ENCODE peak calls at places on chromosome 6, in eight cellular contexts. One of them, this sample, is unnamed.
A peak's percentile ranks its signal among the peaks of the same experiment; 100 is the strongest.

GRCh38 chr6:5093231-5094015 is 8.3 kb downstream of the PPP1R3G start:
- DNase-seq in MM.1S: no peak
- DNase-seq in K562: no peak
- DNase-seq in fibroblast of lung: peak; percentile 25
- DNase-seq in HCT116: no peak
- DNase-seq in DND-41: no peak
- DNase-seq in GM23338: no peak
- DNase-seq in neural progenitor cell: no peak
- DNase-seq in this sample: no peak

GRCh38 chr6:14278436-14278835 is 160.9 kb downstream of the CD83 start:
- DNase-seq in HCT116: no peak
- DNase-seq in DND-41: no peak
- DNase-seq in neural progenitor cell: peak; percentile 43
- DNase-seq in GM23338: no peak
- DNase-seq in K562: no peak
- DNase-seq in MM.1S: no peak
- DNase-seq in fibroblast of lung: no peak
- DNase-seq in this sample: no peak

GRCh38 chr6:156616495-156616894 is 160.7 kb upstream of the ARID1B start:
- DNase-seq in fibroblast of lung: no peak
- DNase-seq in GM23338: no peak
- DNase-seq in HCT116: no peak
- DNase-seq in DND-41: no peak
- DNase-seq in K562: no peak
- DNase-seq in neural progenitor cell: no peak
- DNase-seq in MM.1S: no peak
- DNase-seq in this sample: no peak

GRCh38 chr6:154512214-154512613 is 1.7 kb upstream of the CNKSR3 start:
- DNase-seq in fibroblast of lung: no peak
- DNase-seq in MM.1S: no peak
- DNase-seq in HCT116: no peak
- DNase-seq in K562: no peak
- DNase-seq in neural progenitor cell: no peak
- DNase-seq in GM23338: no peak
- DNase-seq in DND-41: no peak
- DNase-seq in this sample: no peak

GRCh38 chr6:108115598-108116058 is 41.1 kb upstream of the OSTM1 start:
- DNase-seq in neural progenitor cell: peak; percentile 69
- DNase-seq in fibroblast of lung: peak; percentile 29
- DNase-seq in DND-41: no peak
- DNase-seq in GM23338: peak; percentile 80
- DNase-seq in HCT116: peak; percentile 41
- DNase-seq in K562: peak; percentile 63
- DNase-seq in MM.1S: no peak
- DNase-seq in this sample: peak; percentile 63

GRCh38 chr6:134171517-134171916 is 119.1 kb upstream of the SLC2A12 start:
- DNase-seq in fibroblast of lung: no peak
- DNase-seq in GM23338: no peak
- DNase-seq in MM.1S: no peak
- DNase-seq in DND-41: no peak
- DNase-seq in HCT116: no peak
- DNase-seq in K562: no peak
- DNase-seq in neural progenitor cell: no peak
- DNase-seq in this sample: no peak

GRCh38 chr6:158321960-158322359 is 9.7 kb downstream of the TULP4 start:
- DNase-seq in HCT116: no peak
- DNase-seq in MM.1S: no peak
- DNase-seq in GM23338: no peak
- DNase-seq in neural progenitor cell: no peak
- DNase-seq in DND-41: no peak
- DNase-seq in fibroblast of lung: peak; percentile 83
- DNase-seq in K562: no peak
- DNase-seq in this sample: peak; percentile 40

GRCh38 chr6:23396934-23397333 is 729.1 kb upstream of the NRSN1 start:
- DNase-seq in DND-41: no peak
- DNase-seq in neural progenitor cell: no peak
- DNase-seq in MM.1S: no peak
- DNase-seq in GM23338: peak; percentile 10
- DNase-seq in HCT116: no peak
- DNase-seq in K562: no peak
- DNase-seq in fibroblast of lung: no peak
- DNase-seq in this sample: no peak

GRCh38 chr6:31569861-31570536 is 2.1 kb upstream of the LTA start:
- DNase-seq in GM23338: no peak
- DNase-seq in fibroblast of lung: no peak
- DNase-seq in DND-41: no peak
- DNase-seq in MM.1S: no peak
- DNase-seq in K562: no peak
- DNase-seq in neural progenitor cell: no peak
- DNase-seq in HCT116: no peak
- DNase-seq in this sample: no peak

GRCh38 chr6:132780770-132781371 is 17.6 kb downstream of the SLC18B1 start:
- DNase-seq in HCT116: no peak
- DNase-seq in K562: no peak
- DNase-seq in neural progenitor cell: peak; percentile 5
- DNase-seq in GM23338: peak; percentile 16
- DNase-seq in DND-41: no peak
- DNase-seq in MM.1S: peak; percentile 26
- DNase-seq in fibroblast of lung: peak; percentile 16
- DNase-seq in this sample: peak; percentile 21

GRCh38 chr6:75481394-75481793 is 12.2 kb downstream of the FILIP1 start:
- DNase-seq in DND-41: no peak
- DNase-seq in HCT116: no peak
- DNase-seq in neural progenitor cell: no peak
- DNase-seq in fibroblast of lung: peak; percentile 32
- DNase-seq in GM23338: no peak
- DNase-seq in MM.1S: no peak
- DNase-seq in K562: no peak
- DNase-seq in this sample: no peak

GRCh38 chr6:125944434-125944816 is 12.1 kb upstream of the HINT3 start:
- DNase-seq in K562: no peak
- DNase-seq in fibroblast of lung: peak; percentile 71
- DNase-seq in DND-41: no peak
- DNase-seq in HCT116: no peak
- DNase-seq in neural progenitor cell: no peak
- DNase-seq in GM23338: no peak
- DNase-seq in MM.1S: no peak
- DNase-seq in this sample: peak; percentile 72

GRCh38 chr6:47008397-47008763 is 33.8 kb downstream of the ADGRF1 start:
- DNase-seq in HCT116: no peak
- DNase-seq in K562: no peak
- DNase-seq in fibroblast of lung: peak; percentile 61
- DNase-seq in MM.1S: no peak
- DNase-seq in DND-41: no peak
- DNase-seq in neural progenitor cell: no peak
- DNase-seq in GM23338: no peak
- DNase-seq in this sample: no peak

GRCh38 chr6:20712011-20712410 is 177.8 kb downstream of the CDKAL1 start:
- DNase-seq in K562: no peak
- DNase-seq in HCT116: no peak
- DNase-seq in DND-41: no peak
- DNase-seq in fibroblast of lung: no peak
- DNase-seq in GM23338: no peak
- DNase-seq in neural progenitor cell: no peak
- DNase-seq in MM.1S: no peak
- DNase-seq in this sample: no peak

GRCh38 chr6:168834188-168834587 is 393.2 kb downstream of the SMOC2 start:
- DNase-seq in DND-41: no peak
- DNase-seq in K562: no peak
- DNase-seq in neural progenitor cell: no peak
- DNase-seq in fibroblast of lung: no peak
- DNase-seq in GM23338: peak; percentile 28
- DNase-seq in MM.1S: no peak
- DNase-seq in HCT116: no peak
- DNase-seq in this sample: no peak

GRCh38 chr6:75528423-75528822 is 34.8 kb upstream of the FILIP1 start:
- DNase-seq in HCT116: no peak
- DNase-seq in fibroblast of lung: peak; percentile 5
- DNase-seq in K562: no peak
- DNase-seq in GM23338: peak; percentile 11
- DNase-seq in MM.1S: no peak
- DNase-seq in DND-41: no peak
- DNase-seq in neural progenitor cell: no peak
- DNase-seq in this sample: no peak

GRCh38 chr6:38220069-38220723 is 400.7 kb downstream of the ZFAND3 start:
- DNase-seq in GM23338: no peak
- DNase-seq in fibroblast of lung: no peak
- DNase-seq in K562: no peak
- DNase-seq in MM.1S: no peak
- DNase-seq in DND-41: no peak
- DNase-seq in neural progenitor cell: no peak
- DNase-seq in HCT116: no peak
- DNase-seq in this sample: no peak

GRCh38 chr6:13026557-13026956 is 301.8 kb downstream of the TBC1D7 start:
- DNase-seq in K562: no peak
- DNase-seq in MM.1S: no peak
- DNase-seq in neural progenitor cell: peak; percentile 8
- DNase-seq in fibroblast of lung: no peak
- DNase-seq in GM23338: peak; percentile 37
- DNase-seq in DND-41: no peak
- DNase-seq in HCT116: no peak
- DNase-seq in this sample: no peak

GRCh38 chr6:130503146-130503545 is 137.3 kb downstream of the TMEM200A start:
- DNase-seq in fibroblast of lung: peak; percentile 70
- DNase-seq in HCT116: no peak
- DNase-seq in DND-41: no peak
- DNase-seq in K562: no peak
- DNase-seq in neural progenitor cell: no peak
- DNase-seq in GM23338: no peak
- DNase-seq in MM.1S: no peak
- DNase-seq in this sample: no peak

GRCh38 chr6:112016335-112016734 is 37.6 kb upstream of the CCN6 start:
- DNase-seq in fibroblast of lung: peak; percentile 31
- DNase-seq in neural progenitor cell: no peak
- DNase-seq in GM23338: no peak
- DNase-seq in MM.1S: no peak
- DNase-seq in HCT116: no peak
- DNase-seq in K562: no peak
- DNase-seq in DND-41: no peak
- DNase-seq in this sample: no peak

GRCh38 chr6:11815231-11815630 is 36.6 kb upstream of the ADTRP start:
- DNase-seq in DND-41: no peak
- DNase-seq in GM23338: no peak
- DNase-seq in HCT116: no peak
- DNase-seq in MM.1S: no peak
- DNase-seq in K562: no peak
- DNase-seq in neural progenitor cell: no peak
- DNase-seq in fibroblast of lung: peak; percentile 62
- DNase-seq in this sample: no peak

GRCh38 chr6:5632348-5632935 is 371.1 kb downstream of the FARS2 start:
- DNase-seq in fibroblast of lung: no peak
- DNase-seq in HCT116: no peak
- DNase-seq in MM.1S: no peak
- DNase-seq in DND-41: no peak
- DNase-seq in K562: no peak
- DNase-seq in neural progenitor cell: no peak
- DNase-seq in GM23338: no peak
- DNase-seq in this sample: no peak

DNA sequence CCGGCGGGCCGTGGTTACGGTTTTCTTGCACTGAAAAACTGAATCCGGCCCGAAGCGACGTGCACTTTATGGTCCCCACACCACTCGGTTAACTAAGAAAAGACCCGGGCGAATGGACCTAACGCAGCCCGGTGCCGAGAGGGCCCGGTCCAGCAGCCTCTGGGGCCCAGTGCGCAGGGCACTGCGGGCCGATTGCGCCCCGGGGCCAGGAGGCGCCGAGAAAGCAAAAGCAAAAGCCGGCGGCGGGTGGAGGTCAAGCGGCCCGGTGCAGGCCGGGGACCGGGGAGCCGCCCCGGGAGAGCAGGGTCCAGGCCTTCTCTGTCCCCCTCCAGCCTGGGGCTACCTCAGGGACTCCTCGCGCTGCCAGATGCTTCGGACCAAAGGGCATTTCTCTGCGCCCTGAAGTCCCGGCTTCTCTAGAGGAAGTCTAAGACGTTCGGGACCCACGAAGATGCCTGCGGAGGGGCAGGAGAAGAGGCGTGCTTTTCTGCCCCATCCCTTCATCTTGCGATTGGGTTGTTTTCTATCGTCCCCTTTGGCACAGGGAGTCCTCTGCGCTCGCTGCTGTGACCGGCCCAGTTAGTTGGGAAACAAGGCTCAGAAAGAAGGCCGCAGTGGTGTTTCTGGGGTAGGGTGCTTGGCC is 4.4 kb downstream of the FOXF2 start:
- DNase-seq in HCT116: no peak
- DNase-seq in DND-41: no peak
- DNase-seq in fibroblast of lung: no peak
- DNase-seq in GM23338: peak; percentile 42
- DNase-seq in MM.1S: no peak
- DNase-seq in K562: no peak
- DNase-seq in neural progenitor cell: peak; percentile 52
- DNase-seq in this sample: no peak
- TF ChIP-seq EZH2 in HCT116: no peak
- TF ChIP-seq EZH2 in DND-41: no peak
- TF ChIP-seq EZH2 in fibroblast of lung: no peak
- TF ChIP-seq EZH2 in GM23338: peak; percentile 97
- TF ChIP-seq EZH2 in MM.1S: no peak
- TF ChIP-seq EZH2 in K562: no peak
- TF ChIP-seq EZH2 in neural progenitor cell: peak; percentile 98
- TF ChIP-seq EZH2 in this sample: peak; percentile 94

GRCh38 chr6:149941583-149942460 is at the start of gene ULBP2:
- DNase-seq in fibroblast of lung: peak; percentile 96
- DNase-seq in GM23338: peak; percentile 83
- DNase-seq in MM.1S: no peak
- DNase-seq in K562: peak; percentile 99
- DNase-seq in HCT116: peak; percentile 75
- DNase-seq in neural progenitor cell: peak; percentile 83
- DNase-seq in DND-41: peak; percentile 87
- DNase-seq in this sample: peak; percentile 91
- TF ChIP-seq EZH2 in fibroblast of lung: no peak
- TF ChIP-seq EZH2 in GM23338: peak; percentile 90
- TF ChIP-seq EZH2 in MM.1S: no peak
- TF ChIP-seq EZH2 in K562: no peak
- TF ChIP-seq EZH2 in HCT116: no peak
- TF ChIP-seq EZH2 in neural progenitor cell: peak; percentile 89
- TF ChIP-seq EZH2 in DND-41: no peak
- TF ChIP-seq EZH2 in this sample: no peak

DNA sequence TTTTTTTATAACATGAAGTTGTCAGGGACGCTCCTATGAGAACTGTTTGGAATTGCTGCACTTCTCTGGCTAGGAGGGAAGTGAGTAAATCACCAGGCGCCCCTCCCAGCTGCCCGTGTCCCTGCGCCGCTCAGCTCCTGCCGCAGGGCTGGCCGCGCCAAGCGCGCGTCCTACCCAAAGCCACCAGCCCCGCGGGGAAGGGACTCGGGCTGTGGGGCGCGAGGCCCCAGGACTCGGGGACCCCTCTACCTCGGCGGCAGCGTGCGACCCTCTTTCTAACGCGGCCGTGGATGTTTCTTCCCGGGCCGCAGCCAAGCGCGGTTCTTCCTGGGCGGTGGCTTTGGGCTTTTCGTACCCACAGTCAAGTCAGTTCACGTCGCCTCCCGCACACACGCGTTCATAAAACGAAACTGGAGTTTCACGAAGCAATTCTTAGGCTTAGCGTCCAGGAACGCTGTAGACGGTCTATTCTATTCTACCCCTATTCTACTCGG is 15.2 kb downstream of the FOXC1 start:
- DNase-seq in K562: no peak
- DNase-seq in GM23338: peak; percentile 61
- DNase-seq in neural progenitor cell: peak; percentile 60
- DNase-seq in DND-41: no peak
- DNase-seq in HCT116: no peak
- DNase-seq in MM.1S: no peak
- DNase-seq in fibroblast of lung: peak; percentile 54
- DNase-seq in this sample: peak; percentile 42
- TF ChIP-seq EZH2 in K562: no peak
- TF ChIP-seq EZH2 in GM23338: no peak
- TF ChIP-seq EZH2 in neural progenitor cell: peak; percentile 87
- TF ChIP-seq EZH2 in DND-41: no peak
- TF ChIP-seq EZH2 in HCT116: no peak
- TF ChIP-seq EZH2 in MM.1S: no peak
- TF ChIP-seq EZH2 in fibroblast of lung: no peak
- TF ChIP-seq EZH2 in this sample: peak; percentile 99

GRCh38 chr6:136548582-136549330 is 1.5 kb downstream of the MAP7 start:
- DNase-seq in MM.1S: no peak
- DNase-seq in GM23338: no peak
- DNase-seq in neural progenitor cell: no peak
- DNase-seq in fibroblast of lung: no peak
- DNase-seq in HCT116: no peak
- DNase-seq in K562: no peak
- DNase-seq in DND-41: no peak
- DNase-seq in this sample: no peak
- TF ChIP-seq EZH2 in MM.1S: no peak
- TF ChIP-seq EZH2 in GM23338: no peak
- TF ChIP-seq EZH2 in neural progenitor cell: no peak
- TF ChIP-seq EZH2 in fibroblast of lung: no peak
- TF ChIP-seq EZH2 in HCT116: no peak
- TF ChIP-seq EZH2 in K562: no peak
- TF ChIP-seq EZH2 in DND-41: no peak
- TF ChIP-seq EZH2 in this sample: peak; percentile 11

This sample was measured in hepatocyte.